ENCODE peak calls at places on chromosomes 11 and 22, in six cellular contexts. Q is right lobe of liver, H is nephron progenitor cell, C is transverse colon, U is NCI-H1417, F is NCI-H446. B is an unnamed sample.

GRCh38 chr22:46033256-46034200 is 56.6 kb upstream of the WNT7B start:
- DNase-seq in Q (peak), C (no peak), F (no peak), U (no peak), H (no peak), B (no peak)

GRCh38 chr11:42066113-42066512 is 606.7 kb upstream of the LRRC4C start:
- DNase-seq in U (no peak), F (peak), H (no peak), Q (no peak), C (no peak), B (no peak)

GRCh38 chr11:57787920-57788716 is 26.5 kb downstream of the CTNND1 start:
- DNase-seq in U (no peak), H (no peak), Q (no peak), F (no peak), C (no peak), B (no peak)

GRCh38 chr11:35487532-35488078 is 37.8 kb downstream of the PAMR1 start:
- DNase-seq in Q (no peak), C (no peak), H (peak), U (peak), F (peak), B (peak)

GRCh38 chr11:76158394-76159302 is 47.7 kb downstream of the WNT11 start:
- DNase-seq in F (no peak), C (no peak), Q (no peak), U (no peak), H (no peak), B (no peak)

GRCh38 chr11:86052697-86053641 is 15.9 kb downstream of the PICALM start:
- DNase-seq in F (no peak), C (no peak), Q (no peak), H (no peak), U (no peak), B (no peak)

GRCh38 chr11:77287615-77288273 is 13.7 kb downstream of the GDPD4 start:
- DNase-seq in H (no peak), Q (no peak), F (no peak), U (no peak), C (no peak), B (no peak)

GRCh38 chr22:42333544-42333943 is 63.1 kb upstream of the TCF20 start:
- DNase-seq in H (no peak), C (no peak), U (no peak), F (no peak), Q (no peak), B (no peak)

GRCh38 chr22:30238661-30239420 is 7.7 kb downstream of the LIF start:
- DNase-seq in F (no peak), H (peak), U (no peak), Q (no peak), C (peak), B (no peak)

GRCh38 chr22:45246060-45246985 is 5.6 kb upstream of the KIAA0930 start:
- DNase-seq in Q (peak), H (no peak), C (peak), U (no peak), F (no peak), B (no peak)

GRCh38 chr11:2261436-2262230 is 8.8 kb downstream of the ASCL2 start:
- DNase-seq in Q (no peak), F (no peak), H (no peak), C (no peak), U (no peak), B (no peak)

GRCh38 chr22:23094695-23095466 is 24.6 kb downstream of the GNAZ start:
- DNase-seq in Q (no peak), C (no peak), H (no peak), F (no peak), U (peak), B (no peak)

GRCh38 chr11:102244681-102245409 is 72.4 kb upstream of the BIRC3 start:
- DNase-seq in F (no peak), Q (no peak), H (no peak), C (no peak), U (no peak), B (no peak)

GRCh38 chr11:20668844-20669832 is at the start of gene NELL1:
- DNase-seq in Q (no peak), C (no peak), U (peak), F (no peak), H (peak), B (no peak)

GRCh38 chr22:19582033-19582693 is 58.0 kb upstream of the CLDN5 start:
- DNase-seq in C (no peak), H (no peak), Q (no peak), F (no peak), U (no peak), B (no peak)